ENCODE peak calls at places on chromosomes 3 and 15, in four cellular contexts. S, L, J and X are unnamed samples.

GRCh38 chr3:154022603-154023002 is 98.6 kb upstream of the ARHGEF26 start:
- DNase-seq in S (no peak), J (no peak), L (no peak), X (peak; percentile 82)

GRCh38 chr3:47313341-47314055 is 30.8 kb downstream of the KLHL18 start:
- DNase-seq in S (no peak), J (no peak), L (no peak), X (no peak)

GRCh38 chr3:40620151-40620550 is 95.4 kb downstream of the ZNF621 start:
- DNase-seq in J (no peak), S (no peak), L (no peak), X (no peak)

GRCh38 chr3:46903341-46904302 is 26.1 kb downstream of the PTH1R start:
- DNase-seq in L (no peak), J (no peak), S (peak; percentile 54), X (no peak)

GRCh38 chr3:73280751-73281150 is 219.3 kb downstream of the EBLN2 start:
- DNase-seq in J (no peak), L (no peak), S (no peak), X (no peak)

GRCh38 chr3:38032328-38032865 is 3.0 kb upstream of the PLCD1 start:
- DNase-seq in S (no peak), L (no peak), J (no peak), X (no peak)

GRCh38 chr3:48112813-48113212 is 75.4 kb downstream of the CDC25A start:
- DNase-seq in S (no peak), J (no peak), L (no peak), X (no peak)

GRCh38 chr3:46097691-46098241 is 70.5 kb upstream of the XCR1 start:
- DNase-seq in L (no peak), J (no peak), S (no peak), X (no peak)

GRCh38 chr15:100211855-100212850 is 129.6 kb downstream of the ADAMTS17 start:
- DNase-seq in S (no peak), L (no peak), J (no peak), X (peak; percentile 60)

GRCh38 chr3:60577601-60578000 is 673.7 kb downstream of the FHIT start:
- DNase-seq in J (no peak), L (no peak), S (no peak), X (no peak)

GRCh38 chr3:180871901-180872300 is 40.6 kb upstream of the FXR1 start:
- DNase-seq in S (no peak), L (no peak), J (no peak), X (no peak)
- TF ChIP-seq FOSL1 in S (no peak), L (no peak), J (no peak), X (no peak)

DNA sequence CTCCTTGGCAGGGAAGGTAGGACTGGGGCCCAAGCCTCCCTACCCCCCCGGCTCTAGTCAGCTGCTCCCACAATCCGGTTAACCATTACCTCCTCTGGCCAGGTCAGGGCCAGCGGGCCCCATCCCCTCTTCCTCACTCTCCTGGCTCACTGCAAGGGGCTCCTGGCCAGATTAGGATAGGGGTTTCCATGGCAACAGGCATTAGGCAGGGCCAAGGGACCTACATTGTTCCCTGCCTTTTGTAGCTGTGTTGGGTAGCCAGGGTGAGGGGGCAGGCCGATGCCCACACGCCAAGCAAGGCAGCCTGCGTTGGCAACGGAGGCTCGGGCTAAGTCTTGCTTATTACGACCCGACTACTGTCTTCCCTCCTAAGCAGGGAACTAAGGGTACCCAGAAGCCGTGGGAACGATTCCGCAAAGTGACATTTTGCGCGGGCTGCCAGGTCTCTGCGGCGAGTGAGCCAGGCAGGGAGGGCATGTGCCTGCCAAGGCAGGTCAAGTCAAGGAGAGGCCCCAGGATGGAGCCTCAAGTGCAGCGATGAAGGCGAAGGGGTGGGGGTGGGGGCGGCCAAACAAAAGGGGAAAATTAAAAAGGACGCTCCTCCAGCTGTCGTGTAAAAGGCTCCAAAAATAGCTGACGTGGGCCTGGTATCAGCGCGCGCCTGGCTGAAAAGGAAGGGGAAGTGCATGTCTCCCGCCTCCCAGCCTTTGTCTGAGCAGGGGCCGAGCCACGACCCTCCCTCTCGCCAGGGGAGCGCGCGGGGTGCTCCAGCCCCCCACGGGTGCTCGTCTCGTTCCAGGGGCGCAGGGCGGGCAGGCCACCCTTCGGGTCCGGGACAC is 919 bp downstream of the IDH2 start:
- DNase-seq in S (peak; percentile 64), J (no peak), L (no peak), X (no peak)
- TF ChIP-seq FOSL1 in S (no peak), J (no peak), L (no peak), X (no peak)

DNA sequence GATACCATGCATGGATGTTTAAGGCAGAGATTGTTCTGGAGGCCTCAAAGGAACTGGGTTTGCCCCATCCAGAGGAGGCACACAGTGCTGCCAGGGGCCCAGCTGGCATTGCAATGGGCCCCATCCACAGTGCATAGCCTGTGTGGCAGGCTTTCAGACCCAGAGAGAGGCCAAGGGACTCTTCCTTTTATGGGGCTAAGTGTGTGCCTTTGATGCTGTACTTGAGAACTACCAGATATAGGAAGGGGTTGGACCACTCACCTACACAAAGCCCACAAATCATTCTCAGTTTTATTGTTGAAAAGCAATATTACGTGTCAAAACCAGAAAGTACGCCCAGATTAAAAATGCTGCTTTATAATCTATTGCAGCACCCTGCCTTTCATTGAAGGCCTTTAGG is 134.9 kb downstream of the EPHB1 start:
- DNase-seq in S (no peak), J (no peak), L (no peak), X (no peak)
- TF ChIP-seq FOSL1 in S (no peak), J (no peak), L (no peak), X (no peak)

GRCh38 chr15:101428758-101429157 is 60.7 kb downstream of the PCSK6 start:
- DNase-seq in L (no peak), J (no peak), S (no peak), X (no peak)

GRCh38 chr15:101429646-101430045 is 59.9 kb downstream of the PCSK6 start:
- DNase-seq in S (no peak), L (no peak), J (no peak), X (no peak)

GRCh38 chr15:101426761-101427333 is 62.7 kb downstream of the PCSK6 start:
- DNase-seq in J (no peak), L (no peak), S (no peak), X (no peak)

GRCh38 chr15:101429191-101429590 is 60.3 kb downstream of the PCSK6 start:
- DNase-seq in S (no peak), J (no peak), L (no peak), X (no peak)

GRCh38 chr15:101427606-101428487 is 61.7 kb downstream of the PCSK6 start:
- DNase-seq in L (no peak), J (no peak), S (no peak), X (no peak)
- TF ChIP-seq FOSL1 in L (no peak), J (no peak), S (no peak), X (no peak)

GRCh38 chr15:89575656-89576416 is 567 bp downstream of the TICRR start:
- DNase-seq in J (no peak), S (peak; percentile 44), L (no peak), X (no peak)
- TF ChIP-seq FOSL1 in J (no peak), S (no peak), L (no peak), X (no peak)

GRCh38 chr3:104951426-104951825 is 415.3 kb upstream of the ALCAM start:
- DNase-seq in L (no peak), S (no peak), J (no peak), X (no peak)
- TF ChIP-seq FOSL1 in L (no peak), S (no peak), J (no peak), X (no peak)